ENCODE peak calls at places on chromosomes 12 and 14, in ten cellular contexts. One of them, this sample, is unnamed.
A peak's percentile ranks its signal among the peaks of the same experiment; 100 is the strongest.

GRCh38 chr14:86788229-86788628 is 1204.8 kb downstream of the GALC start:
- DNase-seq in astrocyte of the spinal cord: no peak
- DNase-seq in MCF 10A: peak; percentile 36
- DNase-seq in GM13977: no peak
- DNase-seq in kidney: no peak
- DNase-seq in nephron progenitor cell: no peak
- DNase-seq in left ventricle myocardium inferior: no peak
- DNase-seq in cardiac muscle cell: no peak
- DNase-seq in lower lobe of right lung: no peak
- DNase-seq in cardiac fibroblast: no peak
- DNase-seq in this sample: no peak

GRCh38 chr12:163406-163986 is 50.5 kb downstream of the SLC6A12 start:
- DNase-seq in astrocyte of the spinal cord: no peak
- DNase-seq in MCF 10A: no peak
- DNase-seq in GM13977: no peak
- DNase-seq in kidney: no peak
- DNase-seq in nephron progenitor cell: no peak
- DNase-seq in left ventricle myocardium inferior: no peak
- DNase-seq in cardiac muscle cell: no peak
- DNase-seq in lower lobe of right lung: no peak
- DNase-seq in cardiac fibroblast: no peak
- DNase-seq in this sample: no peak

GRCh38 chr12:53791735-53792326 is 40.1 kb upstream of the CISTR start:
- DNase-seq in astrocyte of the spinal cord: no peak
- DNase-seq in MCF 10A: peak; percentile 52
- DNase-seq in GM13977: peak; percentile 17
- DNase-seq in kidney: no peak
- DNase-seq in nephron progenitor cell: peak; percentile 40
- DNase-seq in left ventricle myocardium inferior: no peak
- DNase-seq in cardiac muscle cell: no peak
- DNase-seq in lower lobe of right lung: no peak
- DNase-seq in cardiac fibroblast: peak; percentile 24
- DNase-seq in this sample: no peak

GRCh38 chr12:29317556-29318363 is 63.2 kb downstream of the ERGIC2 start:
- DNase-seq in astrocyte of the spinal cord: peak; percentile 36
- DNase-seq in MCF 10A: peak; percentile 57
- DNase-seq in GM13977: peak; percentile 68
- DNase-seq in kidney: no peak
- DNase-seq in nephron progenitor cell: peak; percentile 9
- DNase-seq in left ventricle myocardium inferior: peak; percentile 38
- DNase-seq in cardiac muscle cell: peak; percentile 63
- DNase-seq in lower lobe of right lung: no peak
- DNase-seq in cardiac fibroblast: peak; percentile 76
- DNase-seq in this sample: peak; percentile 57

GRCh38 chr14:52240623-52241022 is 26.9 kb upstream of the PTGDR start:
- DNase-seq in astrocyte of the spinal cord: no peak
- DNase-seq in MCF 10A: no peak
- DNase-seq in GM13977: no peak
- DNase-seq in kidney: no peak
- DNase-seq in nephron progenitor cell: no peak
- DNase-seq in left ventricle myocardium inferior: no peak
- DNase-seq in cardiac muscle cell: no peak
- DNase-seq in lower lobe of right lung: no peak
- DNase-seq in cardiac fibroblast: no peak
- DNase-seq in this sample: no peak

GRCh38 chr12:130097342-130097741 is 64.9 kb upstream of the FZD10 start:
- DNase-seq in astrocyte of the spinal cord: no peak
- DNase-seq in MCF 10A: no peak
- DNase-seq in GM13977: no peak
- DNase-seq in kidney: no peak
- DNase-seq in nephron progenitor cell: no peak
- DNase-seq in left ventricle myocardium inferior: no peak
- DNase-seq in cardiac muscle cell: no peak
- DNase-seq in lower lobe of right lung: no peak
- DNase-seq in cardiac fibroblast: no peak
- DNase-seq in this sample: no peak

GRCh38 chr12:105561981-105562726 is 231.7 kb downstream of the C12orf75 start:
- DNase-seq in astrocyte of the spinal cord: peak; percentile 94
- DNase-seq in MCF 10A: peak; percentile 78
- DNase-seq in GM13977: no peak
- DNase-seq in kidney: peak; percentile 83
- DNase-seq in nephron progenitor cell: peak; percentile 39
- DNase-seq in left ventricle myocardium inferior: peak; percentile 30
- DNase-seq in cardiac muscle cell: peak; percentile 85
- DNase-seq in lower lobe of right lung: no peak
- DNase-seq in cardiac fibroblast: peak; percentile 93
- DNase-seq in this sample: no peak

GRCh38 chr14:100523536-100524025 is 63.6 kb downstream of the BEGAIN start:
- DNase-seq in astrocyte of the spinal cord: no peak
- DNase-seq in MCF 10A: no peak
- DNase-seq in GM13977: no peak
- DNase-seq in kidney: peak; percentile 57
- DNase-seq in nephron progenitor cell: peak; percentile 20
- DNase-seq in left ventricle myocardium inferior: peak; percentile 4
- DNase-seq in cardiac muscle cell: no peak
- DNase-seq in lower lobe of right lung: no peak
- DNase-seq in cardiac fibroblast: no peak
- DNase-seq in this sample: no peak

GRCh38 chr14:49897965-49898364 is 5.1 kb downstream of the ARF6 start:
- DNase-seq in astrocyte of the spinal cord: no peak
- DNase-seq in MCF 10A: no peak
- DNase-seq in GM13977: no peak
- DNase-seq in kidney: no peak
- DNase-seq in nephron progenitor cell: no peak
- DNase-seq in left ventricle myocardium inferior: no peak
- DNase-seq in cardiac muscle cell: no peak
- DNase-seq in lower lobe of right lung: no peak
- DNase-seq in cardiac fibroblast: no peak
- DNase-seq in this sample: no peak

GRCh38 chr12:85441740-85442139 is 161.7 kb downstream of the ALX1 start:
- DNase-seq in astrocyte of the spinal cord: peak; percentile 33
- DNase-seq in MCF 10A: peak; percentile 40
- DNase-seq in GM13977: no peak
- DNase-seq in kidney: no peak
- DNase-seq in nephron progenitor cell: no peak
- DNase-seq in left ventricle myocardium inferior: no peak
- DNase-seq in cardiac muscle cell: peak; percentile 31
- DNase-seq in lower lobe of right lung: no peak
- DNase-seq in cardiac fibroblast: peak; percentile 26
- DNase-seq in this sample: peak; percentile 13

GRCh38 chr14:102203382-102203781 is 63.7 kb downstream of the WDR20 start:
- DNase-seq in astrocyte of the spinal cord: no peak
- DNase-seq in MCF 10A: no peak
- DNase-seq in GM13977: no peak
- DNase-seq in kidney: no peak
- DNase-seq in nephron progenitor cell: no peak
- DNase-seq in left ventricle myocardium inferior: no peak
- DNase-seq in cardiac muscle cell: no peak
- DNase-seq in lower lobe of right lung: no peak
- DNase-seq in cardiac fibroblast: no peak
- DNase-seq in this sample: no peak

DNA sequence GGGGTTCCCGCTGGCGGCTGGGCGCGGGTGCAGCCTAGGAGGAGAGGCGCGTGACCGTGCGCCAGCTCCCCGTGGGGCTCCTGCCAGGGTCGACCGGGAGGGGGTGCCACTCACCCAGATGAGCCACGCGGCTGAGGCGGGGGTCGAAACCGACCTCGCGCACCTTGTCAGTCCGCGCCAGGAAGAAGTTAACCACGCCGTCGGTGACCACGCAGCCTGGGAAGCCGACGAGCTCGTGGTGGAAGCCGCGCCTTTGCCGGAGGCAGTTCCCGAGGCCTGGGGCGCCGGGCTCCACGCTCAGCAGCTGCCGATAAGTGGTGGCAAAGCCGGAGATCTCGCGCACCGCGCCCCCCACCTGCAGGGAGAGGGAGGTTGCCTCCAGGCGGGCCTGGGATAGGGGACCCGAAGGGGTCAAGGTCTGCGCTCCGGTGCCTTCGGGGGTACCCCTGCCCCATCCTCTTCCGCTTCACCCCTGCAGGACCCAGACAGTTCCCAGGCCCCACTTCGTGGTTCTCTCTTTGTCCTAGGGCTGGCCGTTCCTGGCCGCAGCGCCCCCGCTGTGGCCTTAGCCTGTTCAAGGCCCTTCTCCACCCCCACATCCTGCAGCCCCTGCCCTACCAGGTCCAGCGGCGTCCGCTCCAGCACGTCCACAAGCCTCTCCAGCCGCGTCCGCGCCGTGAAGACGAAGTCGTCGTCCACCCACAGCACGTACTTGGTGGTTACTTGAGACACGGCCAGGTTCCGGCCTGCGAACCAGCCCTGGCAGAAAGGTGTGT is 5.3 kb downstream of the B4GALNT1 start:
- DNase-seq in astrocyte of the spinal cord: no peak
- DNase-seq in MCF 10A: no peak
- DNase-seq in GM13977: no peak
- DNase-seq in kidney: peak; percentile 78
- DNase-seq in nephron progenitor cell: peak; percentile 42
- DNase-seq in left ventricle myocardium inferior: no peak
- DNase-seq in cardiac muscle cell: no peak
- DNase-seq in lower lobe of right lung: no peak
- DNase-seq in cardiac fibroblast: no peak
- DNase-seq in this sample: no peak
- TF ChIP-seq CTCF in astrocyte of the spinal cord: peak; percentile 15
- TF ChIP-seq CTCF in MCF 10A: no peak
- TF ChIP-seq CTCF in GM13977: no peak
- TF ChIP-seq CTCF in kidney: no peak
- TF ChIP-seq CTCF in nephron progenitor cell: no peak
- TF ChIP-seq CTCF in left ventricle myocardium inferior: no peak
- TF ChIP-seq CTCF in cardiac muscle cell: peak; percentile 12
- TF ChIP-seq CTCF in lower lobe of right lung: no peak
- TF ChIP-seq CTCF in cardiac fibroblast: no peak
- TF ChIP-seq CTCF in this sample: peak; percentile 21

GRCh38 chr14:77131871-77132486 is 9.6 kb downstream of the ZDHHC22 start:
- DNase-seq in astrocyte of the spinal cord: no peak
- DNase-seq in MCF 10A: no peak
- DNase-seq in GM13977: peak; percentile 6
- DNase-seq in kidney: no peak
- DNase-seq in nephron progenitor cell: no peak
- DNase-seq in left ventricle myocardium inferior: no peak
- DNase-seq in cardiac muscle cell: no peak
- DNase-seq in lower lobe of right lung: no peak
- DNase-seq in cardiac fibroblast: no peak
- DNase-seq in this sample: no peak
- TF ChIP-seq CTCF in astrocyte of the spinal cord: no peak
- TF ChIP-seq CTCF in MCF 10A: no peak
- TF ChIP-seq CTCF in GM13977: no peak
- TF ChIP-seq CTCF in kidney: no peak
- TF ChIP-seq CTCF in nephron progenitor cell: no peak
- TF ChIP-seq CTCF in left ventricle myocardium inferior: no peak
- TF ChIP-seq CTCF in cardiac muscle cell: no peak
- TF ChIP-seq CTCF in lower lobe of right lung: no peak
- TF ChIP-seq CTCF in cardiac fibroblast: no peak
- TF ChIP-seq CTCF in this sample: no peak

GRCh38 chr12:5864913-5865312 is 80.1 kb downstream of the ANO2 start:
- DNase-seq in astrocyte of the spinal cord: no peak
- DNase-seq in MCF 10A: no peak
- DNase-seq in GM13977: no peak
- DNase-seq in kidney: no peak
- DNase-seq in nephron progenitor cell: no peak
- DNase-seq in left ventricle myocardium inferior: no peak
- DNase-seq in cardiac muscle cell: no peak
- DNase-seq in lower lobe of right lung: no peak
- DNase-seq in cardiac fibroblast: no peak
- DNase-seq in this sample: no peak

GRCh38 chr12:5856692-5857091 is 88.4 kb downstream of the ANO2 start:
- DNase-seq in astrocyte of the spinal cord: peak; percentile 3
- DNase-seq in MCF 10A: no peak
- DNase-seq in GM13977: no peak
- DNase-seq in kidney: no peak
- DNase-seq in nephron progenitor cell: no peak
- DNase-seq in left ventricle myocardium inferior: no peak
- DNase-seq in cardiac muscle cell: no peak
- DNase-seq in lower lobe of right lung: no peak
- DNase-seq in cardiac fibroblast: no peak
- DNase-seq in this sample: no peak

GRCh38 chr12:5865397-5865796 is 79.7 kb downstream of the ANO2 start:
- DNase-seq in astrocyte of the spinal cord: no peak
- DNase-seq in MCF 10A: no peak
- DNase-seq in GM13977: no peak
- DNase-seq in kidney: no peak
- DNase-seq in nephron progenitor cell: no peak
- DNase-seq in left ventricle myocardium inferior: no peak
- DNase-seq in cardiac muscle cell: no peak
- DNase-seq in lower lobe of right lung: no peak
- DNase-seq in cardiac fibroblast: no peak
- DNase-seq in this sample: no peak

DNA sequence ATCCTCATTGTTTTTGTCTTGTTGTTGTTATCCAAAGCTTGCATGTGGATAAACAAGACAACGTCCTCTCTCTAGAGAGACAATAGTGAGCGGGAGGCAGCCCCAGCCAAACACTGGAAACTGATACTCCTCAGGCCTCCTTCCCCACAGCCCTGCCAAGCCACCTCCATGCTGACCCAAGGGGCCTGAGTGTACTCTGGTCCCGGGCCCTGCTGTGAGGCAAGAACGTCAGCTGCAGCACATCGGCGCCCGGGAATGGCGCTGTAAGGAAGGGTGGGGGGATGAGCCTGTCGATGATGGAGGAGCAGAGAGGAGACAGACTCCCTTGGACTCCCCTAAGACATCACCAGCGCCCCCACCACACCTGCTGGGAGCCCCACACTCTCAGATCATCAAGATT is 83.6 kb downstream of the ANO2 start:
- DNase-seq in astrocyte of the spinal cord: no peak
- DNase-seq in MCF 10A: no peak
- DNase-seq in GM13977: no peak
- DNase-seq in kidney: no peak
- DNase-seq in nephron progenitor cell: no peak
- DNase-seq in left ventricle myocardium inferior: no peak
- DNase-seq in cardiac muscle cell: no peak
- DNase-seq in lower lobe of right lung: no peak
- DNase-seq in cardiac fibroblast: no peak
- DNase-seq in this sample: no peak
- TF ChIP-seq CTCF in astrocyte of the spinal cord: no peak
- TF ChIP-seq CTCF in MCF 10A: no peak
- TF ChIP-seq CTCF in GM13977: no peak
- TF ChIP-seq CTCF in kidney: no peak
- TF ChIP-seq CTCF in nephron progenitor cell: no peak
- TF ChIP-seq CTCF in left ventricle myocardium inferior: no peak
- TF ChIP-seq CTCF in cardiac muscle cell: no peak
- TF ChIP-seq CTCF in lower lobe of right lung: no peak
- TF ChIP-seq CTCF in cardiac fibroblast: no peak
- TF ChIP-seq CTCF in this sample: no peak

GRCh38 chr14:32013083-32013482 is 64.0 kb upstream of the ARHGAP5 start:
- DNase-seq in astrocyte of the spinal cord: no peak
- DNase-seq in MCF 10A: no peak
- DNase-seq in GM13977: no peak
- DNase-seq in kidney: no peak
- DNase-seq in nephron progenitor cell: no peak
- DNase-seq in left ventricle myocardium inferior: no peak
- DNase-seq in cardiac muscle cell: peak; percentile 11
- DNase-seq in lower lobe of right lung: no peak
- DNase-seq in cardiac fibroblast: no peak
- DNase-seq in this sample: no peak
- TF ChIP-seq CTCF in astrocyte of the spinal cord: peak; percentile 17
- TF ChIP-seq CTCF in MCF 10A: no peak
- TF ChIP-seq CTCF in GM13977: no peak
- TF ChIP-seq CTCF in kidney: no peak
- TF ChIP-seq CTCF in nephron progenitor cell: no peak
- TF ChIP-seq CTCF in left ventricle myocardium inferior: no peak
- TF ChIP-seq CTCF in cardiac muscle cell: peak; percentile 8
- TF ChIP-seq CTCF in lower lobe of right lung: no peak
- TF ChIP-seq CTCF in cardiac fibroblast: no peak
- TF ChIP-seq CTCF in this sample: no peak

This sample was measured in GM13976.